ENCODE peak calls at places on chromosomes 6 and 20, in seven cellular contexts. F is activated T-cell treated with anti-CD3 and anti-CD28 coated beads, Interleukin-2, amount 50 U/mL, for 4 hours; T is Calu3; C is GM13977; P is NCI-H1092; N is left cardiac atrium; K is lower lobe of right lung. O is an unnamed sample.
A peak's percentile ranks its signal among the peaks of the same experiment; 100 is the strongest.

GRCh38 chr20:25669826-25670422 is 26.7 kb downstream of the ZNF337 start:
- DNase-seq in F (no peak), T (no peak), C (no peak), P (no peak), N (no peak), K (no peak), O (peak; percentile 78)

GRCh38 chr6:139308936-139309603 is 17.3 kb upstream of the TXLNB start:
- DNase-seq in F (no peak), T (no peak), C (no peak), P (no peak), N (no peak), K (no peak), O (peak; percentile 69)

GRCh38 chr20:19901226-19901625 is 115.9 kb upstream of the NAA20 start:
- DNase-seq in F (no peak), T (no peak), C (no peak), P (no peak), N (peak; percentile 34), K (no peak), O (no peak)

GRCh38 chr20:51342510-51343236 is 199.8 kb downstream of the NFATC2 start:
- DNase-seq in F (no peak), T (no peak), C (no peak), P (no peak), N (no peak), K (no peak), O (no peak)

GRCh38 chr6:154236646-154237236 is 119.9 kb downstream of the IPCEF1 start:
- DNase-seq in F (no peak), T (no peak), C (no peak), P (no peak), N (no peak), K (no peak), O (no peak)

GRCh38 chr20:58845706-58846105 is 5.0 kb downstream of the GNAS-AS1 start:
- DNase-seq in F (no peak), T (no peak), C (no peak), P (no peak), N (no peak), K (no peak), O (no peak)

GRCh38 chr6:133577851-133578250 is 311.1 kb upstream of the TCF21 start:
- DNase-seq in F (no peak), T (no peak), C (no peak), P (no peak), N (no peak), K (no peak), O (no peak)

GRCh38 chr6:139996253-139996834 is 621.9 kb upstream of the CITED2 start:
- DNase-seq in F (no peak), T (peak; percentile 43), C (peak; percentile 21), P (peak; percentile 2), N (no peak), K (no peak), O (no peak)

GRCh38 chr6:56450882-56451739 is 191.6 kb downstream of the DST start:
- DNase-seq in F (no peak), T (no peak), C (no peak), P (no peak), N (peak; percentile 59), K (no peak), O (peak; percentile 72)

GRCh38 chr6:87029711-87030314 is 65.1 kb downstream of the CGA start:
- DNase-seq in F (no peak), T (peak; percentile 37), C (peak; percentile 36), P (no peak), N (no peak), K (no peak), O (peak; percentile 59)

GRCh38 chr6:85418059-85418458 is 31.8 kb upstream of the NT5E start:
- DNase-seq in F (no peak), T (no peak), C (no peak), P (no peak), N (no peak), K (no peak), O (peak; percentile 49)

GRCh38 chr6:150006961-150007464 is 18.3 kb downstream of the RAET1L start:
- DNase-seq in F (peak; percentile 39), T (peak; percentile 37), C (peak; percentile 67), P (no peak), N (no peak), K (no peak), O (no peak)

GRCh38 chr6:152981989-152982767 is 663 bp downstream of the FBXO5 start:
- DNase-seq in F (no peak), T (no peak), C (no peak), P (peak; percentile 26), N (no peak), K (no peak), O (no peak)

GRCh38 chr6:45714795-45715507 is 300.7 kb downstream of the CLIC5 start:
- DNase-seq in F (peak; percentile 36), T (peak; percentile 61), C (peak; percentile 57), P (peak; percentile 5), N (no peak), K (no peak), O (peak; percentile 79)

GRCh38 chr6:113450061-113450465 is 407.1 kb upstream of the MARCKS start:
- DNase-seq in F (no peak), T (no peak), C (no peak), P (no peak), N (no peak), K (no peak), O (peak; percentile 84)

GRCh38 chr20:433300-433975 is 25.3 kb downstream of the RBCK1 start:
- DNase-seq in F (peak; percentile 77), T (no peak), C (peak; percentile 84), P (no peak), N (no peak), K (no peak), O (no peak)

GRCh38 chr20:2626853-2627541 is 25.4 kb upstream of the NOP56 start:
- DNase-seq in F (no peak), T (peak; percentile 86), C (no peak), P (no peak), N (no peak), K (peak; percentile 53), O (peak; percentile 82)

GRCh38 chr6:25136879-25137278 is 142.3 kb upstream of the CARMIL1 start:
- DNase-seq in F (no peak), T (no peak), C (no peak), P (no peak), N (peak; percentile 31), K (no peak), O (peak; percentile 30)

GRCh38 chr6:33692760-33693158 is 18.7 kb downstream of the UQCC2 start:
- DNase-seq in F (peak; percentile 43), T (no peak), C (no peak), P (no peak), N (peak; percentile 31), K (peak; percentile 64), O (peak; percentile 63)

GRCh38 chr6:64258752-64259151 is 623.1 kb downstream of the PHF3 start:
- DNase-seq in F (no peak), T (no peak), C (no peak), P (no peak), N (no peak), K (no peak), O (no peak)

GRCh38 chr6:157068691-157069228 is 254.6 kb downstream of the TMEM242 start:
- DNase-seq in F (no peak), T (no peak), C (peak; percentile 64), P (no peak), N (no peak), K (no peak), O (no peak)

GRCh38 chr6:170278743-170279094 is 12.2 kb downstream of the DLL1 start:
- DNase-seq in F (no peak), T (no peak), C (no peak), P (no peak), N (no peak), K (no peak), O (no peak)

GRCh38 chr6:142301421-142302391 is at the start of gene ADGRG6:
- DNase-seq in F (peak; percentile 22), T (peak; percentile 77), C (peak; percentile 43), P (no peak), N (peak; percentile 59), K (peak; percentile 73), O (peak; percentile 5)

GRCh38 chr20:44650777-44651493 is 564 bp downstream of the ADA start:
- DNase-seq in F (no peak), T (no peak), C (no peak), P (no peak), N (peak; percentile 40), K (no peak), O (no peak)

GRCh38 chr20:23298926-23299672 is 51.5 kb upstream of the NXT1 start:
- DNase-seq in F (no peak), T (no peak), C (no peak), P (no peak), N (no peak), K (no peak), O (peak; percentile 81)

GRCh38 chr6:52059821-52060220 is 27.6 kb downstream of the PKHD1 start:
- DNase-seq in F (no peak), T (no peak), C (no peak), P (no peak), N (no peak), K (no peak), O (no peak)

GRCh38 chr6:82178084-82178758 is 69.3 kb downstream of the IBTK start:
- DNase-seq in F (no peak), T (no peak), C (no peak), P (no peak), N (no peak), K (no peak), O (peak; percentile 43)

GRCh38 chr6:45185403-45186251 is 142.5 kb upstream of the RUNX2 start:
- DNase-seq in F (no peak), T (no peak), C (no peak), P (no peak), N (no peak), K (no peak), O (no peak)

GRCh38 chr20:49521356-49521755 is 38.9 kb upstream of the KCNB1 start:
- DNase-seq in F (no peak), T (no peak), C (no peak), P (no peak), N (no peak), K (no peak), O (no peak)

GRCh38 chr6:134714679-134715078 is 235.2 kb downstream of the ALDH8A1 start:
- DNase-seq in F (no peak), T (peak; percentile 76), C (no peak), P (no peak), N (no peak), K (peak; percentile 89), O (no peak)

GRCh38 chr20:57439432-57439831 is 48.2 kb downstream of the RBM38 start:
- DNase-seq in F (no peak), T (peak; percentile 94), C (no peak), P (peak; percentile 83), N (peak; percentile 74), K (peak; percentile 90), O (no peak)

GRCh38 chr20:32581839-32582658 is 3.1 kb downstream of the NOL4L start:
- DNase-seq in F (no peak), T (no peak), C (no peak), P (no peak), N (no peak), K (no peak), O (no peak)

GRCh38 chr20:16759161-16759523 is 11.0 kb downstream of the OTOR start:
- DNase-seq in F (no peak), T (no peak), C (no peak), P (no peak), N (no peak), K (no peak), O (no peak)

GRCh38 chr20:7113577-7114466 is 346.3 kb downstream of the BMP2 start:
- DNase-seq in F (no peak), T (peak; percentile 57), C (no peak), P (peak; percentile 25), N (peak; percentile 23), K (no peak), O (peak; percentile 14)

GRCh38 chr6:225121-225721 is 67.1 kb upstream of the DUSP22 start:
- DNase-seq in F (peak; percentile 67), T (no peak), C (no peak), P (no peak), N (no peak), K (peak; percentile 57), O (no peak)

O was measured in fibroblast of gingiva.